ENCODE peak calls at places on chromosomes 11 and 22, in eight cellular contexts. A, H, P, C, M, O, E and S are unnamed samples. For H3K36me3, the result is how much of the 10 kb centered on the place peaks cover.

GRCh38 chr11:44980533-44981427 is 30.1 kb upstream of the TP53I11 start:
- DNase-seq in A (no peak), H (no peak), P (no peak), C (no peak), M (no peak), O (peak), E (peak), S (no peak)

GRCh38 chr22:34620832-34621231 is 445.1 kb upstream of the ISX start:
- DNase-seq in A (no peak), H (no peak), P (no peak), C (no peak), M (no peak), O (no peak), E (no peak), S (no peak)

GRCh38 chr11:69529001-69529400 is 47.5 kb downstream of the LINC01488 start:
- DNase-seq in A (no peak), H (no peak), P (no peak), C (no peak), M (no peak), O (peak), E (peak), S (peak)

GRCh38 chr22:49295851-49296560 is 531.7 kb downstream of the BRD1 start:
- DNase-seq in A (no peak), H (no peak), P (no peak), C (no peak), M (peak), O (peak), E (no peak), S (no peak)

GRCh38 chr11:11841121-11841604 is 609 bp upstream of the USP47 start:
- DNase-seq in A (peak), H (no peak), P (no peak), C (no peak), M (peak), O (no peak), E (peak), S (peak)

GRCh38 chr11:41784513-41785335 is 325.3 kb upstream of the LRRC4C start:
- DNase-seq in A (no peak), H (no peak), P (no peak), C (no peak), M (no peak), O (no peak), E (no peak), S (no peak)

GRCh38 chr11:12125609-12126149 is 15.3 kb downstream of the MICAL2 start:
- DNase-seq in A (no peak), H (no peak), P (no peak), C (no peak), M (no peak), O (no peak), E (no peak), S (no peak)

GRCh38 chr11:74307409-74307808 is 4.0 kb downstream of the P4HA3 start:
- DNase-seq in A (no peak), H (no peak), P (no peak), C (peak), M (no peak), O (no peak), E (no peak), S (no peak)

GRCh38 chr11:16917941-16918340 is 96.3 kb downstream of the PLEKHA7 start:
- DNase-seq in A (no peak), H (no peak), P (no peak), C (no peak), M (no peak), O (no peak), E (no peak), S (no peak)

GRCh38 chr11:111555255-111555654 is 14.7 kb downstream of the LAYN start:
- DNase-seq in A (no peak), H (no peak), P (no peak), C (no peak), M (no peak), O (no peak), E (no peak), S (no peak)

GRCh38 chr11:111336582-111337256 is 38.4 kb downstream of the POU2AF3 start:
- DNase-seq in A (no peak), H (no peak), P (no peak), C (no peak), M (no peak), O (no peak), E (no peak), S (no peak)

GRCh38 chr11:45152740-45153595 is 6.5 kb downstream of the PRDM11 start:
- DNase-seq in A (no peak), H (no peak), P (no peak), C (no peak), M (no peak), O (peak), E (peak), S (no peak)

GRCh38 chr11:4610258-4610935 is 2.4 kb upstream of the TRIM68 start:
- DNase-seq in A (no peak), H (no peak), P (no peak), C (no peak), M (no peak), O (no peak), E (no peak), S (no peak)

GRCh38 chr11:809287-810039 is at the start of gene RPLP2:
- DNase-seq in A (peak), H (peak), P (peak), C (peak), M (peak), O (peak), E (peak), S (peak)
- TF ChIP-seq POLR2A in A (peak), H (peak), P (peak), C (peak), M (peak), O (peak), E (peak), S (peak)

DNA sequence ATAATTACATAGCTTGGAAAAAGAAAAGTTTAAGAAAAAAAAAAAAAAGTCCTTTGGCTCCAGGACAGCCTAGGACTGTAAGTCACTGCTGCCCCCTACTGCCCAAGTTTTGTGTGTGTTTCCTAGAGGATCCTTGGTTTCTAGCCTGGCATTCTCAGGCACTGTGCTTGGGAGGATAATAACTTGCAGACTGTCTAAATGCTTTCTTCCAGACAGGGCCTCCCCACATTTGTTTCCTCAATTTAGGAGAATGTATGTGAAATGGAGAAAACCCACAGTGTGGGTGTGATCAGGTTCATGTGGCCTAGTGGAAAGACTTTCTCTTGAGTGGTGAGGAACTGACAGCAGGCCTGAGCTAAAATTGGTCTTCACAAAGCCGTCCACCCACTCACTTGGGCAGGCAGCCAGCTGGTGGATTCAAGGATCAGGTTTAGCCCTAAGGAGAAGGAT is 191.0 kb downstream of the NAV2 start:
- DNase-seq in A (peak), H (peak), P (peak), C (peak), M (peak), O (no peak), E (peak), S (peak)
- H3K36me3 ChIP-seq in A (under half), H (under half), P (under half), C (under half), M (under half), O (under half), E (under half), S (under half)

GRCh38 chr11:13759050-13759449 is 90.6 kb downstream of the FAR1 start:
- DNase-seq in A (no peak), H (no peak), P (no peak), C (no peak), M (no peak), O (no peak), E (no peak), S (no peak)
- H3K4me3 ChIP-seq in A (no peak), H (no peak), P (no peak), C (no peak), M (no peak), O (no peak), E (no peak), S (no peak)

GRCh38 chr22:42780070-42780540 is 59.4 kb upstream of the A4GALT start:
- DNase-seq in A (peak), H (peak), P (peak), C (peak), M (peak), O (no peak), E (no peak), S (no peak)

GRCh38 chr22:42772647-42773046 is 52.0 kb upstream of the A4GALT start:
- DNase-seq in A (no peak), H (no peak), P (no peak), C (no peak), M (no peak), O (no peak), E (no peak), S (no peak)

GRCh38 chr22:42773161-42773560 is 52.5 kb upstream of the A4GALT start:
- DNase-seq in A (no peak), H (no peak), P (no peak), C (no peak), M (peak), O (no peak), E (no peak), S (no peak)

DNA sequence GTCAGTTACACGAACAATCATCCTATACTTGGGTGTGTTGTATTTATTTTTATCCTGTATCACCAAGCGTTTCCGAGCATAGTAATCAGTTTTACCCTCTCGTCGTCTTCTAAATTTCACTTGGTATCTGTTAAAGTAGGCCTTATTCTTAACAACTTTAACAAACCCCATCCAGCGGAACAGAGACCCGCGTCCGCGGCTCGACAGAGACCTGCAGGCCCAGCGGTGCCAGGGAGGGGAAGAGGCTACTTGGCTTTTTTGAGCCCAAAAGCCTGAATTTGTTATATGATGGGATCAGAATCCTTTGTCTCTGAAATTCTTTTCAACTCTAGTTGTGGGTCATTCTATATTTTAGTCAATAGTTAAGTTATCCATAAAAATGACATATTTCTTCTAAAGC is 56.5 kb upstream of the A4GALT start:
- DNase-seq in A (no peak), H (no peak), P (no peak), C (no peak), M (no peak), O (no peak), E (no peak), S (no peak)
- TF ChIP-seq POLR2A in A (no peak), H (no peak), P (no peak), C (no peak), M (no peak), O (no peak), E (no peak), S (no peak)